ENCODE peak calls at places on chromosomes 1 and 21, in seven cellular contexts. X is neural crest cell, U is neural progenitor cell, T is heart right ventricle, E is suprapubic skin, F is coronary artery, Z is fibroblast of lung. R is an unnamed sample.

GRCh38 chr21:42542196-42542595 is 28.5 kb downstream of the SLC37A1 start:
- DNase-seq in X (no peak), U (no peak), T (no peak), E (no peak), F (no peak), Z (no peak), R (no peak)

GRCh38 chr1:225554216-225554812 is 98.6 kb downstream of the ENAH start:
- DNase-seq in X (no peak), U (no peak), T (no peak), E (no peak), F (no peak), Z (peak), R (peak)

GRCh38 chr1:158400901-158401300 is 1.6 kb upstream of the OR10T2 start:
- DNase-seq in X (no peak), U (no peak), T (no peak), E (no peak), F (no peak), Z (no peak), R (no peak)

GRCh38 chr1:39845569-39846566 is 37.4 kb downstream of the TRIT1 start:
- DNase-seq in X (no peak), U (no peak), T (peak), E (peak), F (no peak), Z (peak), R (peak)

GRCh38 chr1:205258313-205259176 is 30.8 kb downstream of the TMCC2 start:
- DNase-seq in X (no peak), U (no peak), T (no peak), E (no peak), F (no peak), Z (peak), R (peak)

GRCh38 chr1:78102082-78102481 is 56.3 kb downstream of the GIPC2 start:
- DNase-seq in X (no peak), U (no peak), T (no peak), E (no peak), F (no peak), Z (peak), R (peak)

GRCh38 chr1:207027221-207027777 is 5.3 kb downstream of the C1orf116 start:
- DNase-seq in X (no peak), U (no peak), T (no peak), E (no peak), F (no peak), Z (no peak), R (peak)

GRCh38 chr1:161367684-161368398 is at the start of gene CFAP126:
- DNase-seq in X (peak), U (peak), T (peak), E (no peak), F (peak), Z (peak), R (peak)

GRCh38 chr1:246587606-246588005 is 21.4 kb downstream of the CNST start:
- DNase-seq in X (no peak), U (no peak), T (no peak), E (no peak), F (no peak), Z (peak), R (peak)

GRCh38 chr1:245322673-245323072 is 167.9 kb downstream of the KIF26B start:
- DNase-seq in X (no peak), U (no peak), T (no peak), E (no peak), F (no peak), Z (no peak), R (no peak)

GRCh38 chr1:3404301-3404700 is 50.2 kb upstream of the ARHGEF16 start:
- DNase-seq in X (no peak), U (no peak), T (no peak), E (no peak), F (no peak), Z (no peak), R (no peak)

GRCh38 chr1:159800177-159800935 is 1.8 kb upstream of the FCRL6 start:
- DNase-seq in X (no peak), U (no peak), T (no peak), E (no peak), F (no peak), Z (no peak), R (peak)

GRCh38 chr1:184804220-184804619 is 49.6 kb upstream of the EDEM3 start:
- DNase-seq in X (no peak), U (no peak), T (no peak), E (no peak), F (no peak), Z (no peak), R (no peak)

GRCh38 chr1:11059166-11059989 is 440 bp downstream of the SRM start:
- DNase-seq in X (peak), U (no peak), T (no peak), E (no peak), F (no peak), Z (no peak), R (no peak)

GRCh38 chr1:29124366-29125236 is 898 bp upstream of the TMEM200B start:
- DNase-seq in X (peak), U (peak), T (peak), E (peak), F (peak), Z (peak), R (peak)

GRCh38 chr1:200588698-200589097 is 31.9 kb downstream of the KIF14 start:
- DNase-seq in X (no peak), U (no peak), T (no peak), E (no peak), F (no peak), Z (no peak), R (no peak)

GRCh38 chr1:107935396-107936064 is 29.4 kb downstream of the VAV3 start:
- DNase-seq in X (no peak), U (no peak), T (no peak), E (no peak), F (no peak), Z (no peak), R (no peak)

GRCh38 chr1:72282271-72282656 is at the start of gene NEGR1:
- DNase-seq in X (peak), U (peak), T (peak), E (peak), F (peak), Z (peak), R (peak)

GRCh38 chr1:12601690-12602632 is 16.0 kb downstream of the DHRS3 start:
- DNase-seq in X (no peak), U (peak), T (no peak), E (no peak), F (no peak), Z (peak), R (peak)

GRCh38 chr1:25714532-25714931 is 85.5 kb upstream of the SELENON start:
- DNase-seq in X (no peak), U (no peak), T (no peak), E (no peak), F (no peak), Z (no peak), R (no peak)

GRCh38 chr1:173328961-173329360 is 121.8 kb upstream of the TNFSF4 start:
- DNase-seq in X (no peak), U (no peak), T (no peak), E (no peak), F (no peak), Z (no peak), R (no peak)

GRCh38 chr21:39756285-39756684 is 11.3 kb downstream of the IGSF5 start:
- DNase-seq in X (no peak), U (no peak), T (no peak), E (no peak), F (no peak), Z (no peak), R (no peak)

GRCh38 chr1:2360588-2361364 is 30.6 kb downstream of the MORN1 start:
- DNase-seq in X (no peak), U (no peak), T (peak), E (no peak), F (no peak), Z (no peak), R (peak)

GRCh38 chr1:10658396-10659066 is 137.9 kb downstream of the CASZ1 start:
- DNase-seq in X (no peak), U (no peak), T (no peak), E (no peak), F (no peak), Z (no peak), R (no peak)

GRCh38 chr1:36400825-36401601 is 3.3 kb upstream of the LSM10 start:
- DNase-seq in X (peak), U (peak), T (peak), E (peak), F (no peak), Z (peak), R (peak)

GRCh38 chr1:46341222-46342083 is 846 bp downstream of the NSUN4 start:
- DNase-seq in X (no peak), U (peak), T (no peak), E (peak), F (no peak), Z (no peak), R (peak)

GRCh38 chr1:6585081-6585722 is 5.4 kb downstream of the ZBTB48 start:
- DNase-seq in X (no peak), U (no peak), T (no peak), E (no peak), F (no peak), Z (no peak), R (no peak)

GRCh38 chr1:6585841-6586240 is 6.0 kb downstream of the ZBTB48 start:
- DNase-seq in X (no peak), U (no peak), T (no peak), E (no peak), F (no peak), Z (no peak), R (no peak)

GRCh38 chr1:6586404-6586816 is 6.6 kb downstream of the ZBTB48 start:
- DNase-seq in X (no peak), U (no peak), T (no peak), E (no peak), F (no peak), Z (no peak), R (no peak)

GRCh38 chr1:6582370-6582769 is 2.6 kb downstream of the ZBTB48 start:
- DNase-seq in X (no peak), U (no peak), T (no peak), E (no peak), F (no peak), Z (no peak), R (no peak)

GRCh38 chr1:6584126-6585080 is 4.6 kb downstream of the ZBTB48 start:
- DNase-seq in X (no peak), U (no peak), T (no peak), E (no peak), F (no peak), Z (no peak), R (no peak)
- TF ChIP-seq CTCF in X (peak), U (peak), T (peak), E (no peak), F (no peak), Z (no peak), R (no peak)

GRCh38 chr1:26767714-26768113 is 20.0 kb upstream of the PIGV start:
- DNase-seq in X (no peak), U (no peak), T (no peak), E (no peak), F (no peak), Z (no peak), R (no peak)
- TF ChIP-seq CTCF in X (no peak), U (no peak), T (no peak), E (no peak), F (no peak), Z (no peak), R (no peak)

DNA sequence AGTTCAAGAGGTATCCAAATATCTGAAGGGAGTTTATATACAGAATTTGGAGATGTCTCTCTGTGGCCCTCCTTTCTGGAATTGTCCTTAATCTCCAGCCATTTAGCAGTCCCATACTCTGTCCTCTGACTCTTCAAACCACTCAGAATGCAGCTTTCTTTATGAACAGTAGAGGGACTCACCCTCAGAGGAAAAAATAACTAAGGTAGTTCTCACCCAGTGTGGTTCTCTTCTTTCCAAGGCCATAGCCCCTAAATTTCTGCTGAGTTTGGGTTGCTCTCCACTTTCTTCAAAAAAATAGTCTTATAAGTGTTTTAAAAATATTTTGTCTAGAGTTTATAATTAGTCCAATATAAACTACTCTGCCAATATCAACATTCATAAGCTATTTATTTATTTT is 369.7 kb downstream of the MATN1 start:
- DNase-seq in X (no peak), U (peak), T (no peak), E (no peak), F (no peak), Z (peak), R (no peak)
- TF ChIP-seq CTCF in X (peak), U (peak), T (peak), E (peak), F (no peak), Z (no peak), R (peak)

GRCh38 chr1:91846007-91846620 is 39.8 kb downstream of the TGFBR3 start:
- DNase-seq in X (no peak), U (peak), T (no peak), E (no peak), F (no peak), Z (peak), R (peak)

GRCh38 chr1:91842563-91842962 is 43.4 kb downstream of the TGFBR3 start:
- DNase-seq in X (no peak), U (no peak), T (no peak), E (no peak), F (no peak), Z (no peak), R (no peak)

GRCh38 chr1:91843843-91844242 is 42.1 kb downstream of the TGFBR3 start:
- DNase-seq in X (no peak), U (no peak), T (no peak), E (no peak), F (no peak), Z (no peak), R (no peak)

GRCh38 chr1:91847851-91848250 is 38.1 kb downstream of the TGFBR3 start:
- DNase-seq in X (no peak), U (no peak), T (no peak), E (no peak), F (no peak), Z (no peak), R (no peak)

DNA sequence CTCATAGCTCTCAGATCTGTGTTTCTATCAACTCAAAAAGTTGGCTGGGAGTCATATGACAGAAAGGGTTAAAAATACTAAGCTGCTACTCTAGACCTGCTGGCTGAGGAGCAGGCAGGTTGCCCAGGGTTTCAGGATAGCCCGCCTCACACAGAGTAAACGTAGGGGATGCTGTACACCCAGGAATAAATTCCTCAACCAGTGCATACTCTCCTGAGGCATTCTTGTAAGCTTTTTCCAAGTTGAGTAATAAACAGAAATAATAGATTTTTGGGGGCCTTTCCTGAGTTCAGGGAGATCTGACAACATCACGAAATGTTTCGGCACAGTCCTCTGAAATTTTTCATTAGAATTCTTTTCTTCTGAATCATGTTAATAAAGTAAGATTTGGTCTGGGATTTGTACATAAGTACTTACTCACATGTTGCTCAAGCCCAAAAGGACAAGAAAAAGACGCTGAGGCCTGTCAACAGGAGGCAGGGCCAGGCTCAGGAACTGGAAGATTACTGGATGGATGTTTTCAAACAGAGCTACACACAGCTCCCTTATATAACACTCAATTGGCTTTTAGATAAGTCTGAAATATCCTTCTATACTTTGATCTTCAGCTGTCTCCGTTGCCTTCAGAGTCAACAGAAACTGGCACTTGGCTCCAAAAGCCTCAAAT is 41.0 kb downstream of the TGFBR3 start:
- DNase-seq in X (no peak), U (no peak), T (peak), E (no peak), F (peak), Z (peak), R (peak)
- TF ChIP-seq CTCF in X (no peak), U (no peak), T (no peak), E (no peak), F (no peak), Z (no peak), R (no peak)

GRCh38 chr1:35301674-35302392 is 33.3 kb downstream of the ZMYM4 start:
- DNase-seq in X (no peak), U (no peak), T (no peak), E (no peak), F (no peak), Z (no peak), R (no peak)

GRCh38 chr1:35294809-35295208 is 26.3 kb downstream of the ZMYM4 start:
- DNase-seq in X (no peak), U (no peak), T (no peak), E (no peak), F (no peak), Z (no peak), R (no peak)

GRCh38 chr1:35300376-35300775 is 31.9 kb downstream of the ZMYM4 start:
- DNase-seq in X (no peak), U (no peak), T (no peak), E (no peak), F (no peak), Z (no peak), R (no peak)

GRCh38 chr1:35298464-35298863 is 30.0 kb downstream of the ZMYM4 start:
- DNase-seq in X (no peak), U (peak), T (no peak), E (no peak), F (no peak), Z (peak), R (peak)
- TF ChIP-seq CTCF in X (no peak), U (peak), T (peak), E (peak), F (peak), Z (peak), R (peak)

GRCh38 chr1:33349778-33350610 is 29.1 kb upstream of the A3GALT2 start:
- DNase-seq in X (peak), U (peak), T (peak), E (peak), F (peak), Z (peak), R (peak)
- TF ChIP-seq CTCF in X (no peak), U (no peak), T (no peak), E (no peak), F (no peak), Z (no peak), R (no peak)

R was measured in foreskin fibroblast.